ENCODE peak calls at places on chromosomes 11 and 22, in eight cellular contexts. D is endodermal cell; S is IMR-90; W is spleen; M is pancreas; E is right lobe of liver; Q is brain microvascular endothelial cell; O is CD8-positive, alpha-beta T cell. I is an unnamed sample.

GRCh38 chr11:9850224-9850895 is 186.5 kb downstream of the SWAP70 start:
- DNase-seq in D (no peak), S (peak; percentile 31), W (no peak), M (no peak), E (no peak), Q (no peak), O (no peak), I (no peak)

GRCh38 chr22:17565986-17566687 is 2.8 kb downstream of the SLC25A18 start:
- DNase-seq in D (no peak), S (no peak), W (no peak), M (no peak), E (no peak), Q (no peak), O (no peak), I (no peak)

GRCh38 chr11:41201156-41201555 is 258.3 kb downstream of the LRRC4C start:
- DNase-seq in D (peak; percentile 89), S (peak; percentile 0), W (no peak), M (no peak), E (no peak), Q (no peak), O (no peak), I (no peak)

GRCh38 chr11:34665077-34665835 is 44.4 kb downstream of the EHF start:
- DNase-seq in D (no peak), S (no peak), W (no peak), M (no peak), E (no peak), Q (no peak), O (no peak), I (no peak)

GRCh38 chr22:31488988-31489617 is 539 bp downstream of the EIF4ENIF1 start:
- DNase-seq in D (peak; percentile 77), S (peak; percentile 7), W (peak; percentile 92), M (peak; percentile 75), E (peak; percentile 63), Q (peak; percentile 9), O (no peak), I (no peak)

GRCh38 chr22:49965291-49966040 is 4.9 kb downstream of the PIM3 start:
- DNase-seq in D (no peak), S (no peak), W (peak; percentile 82), M (peak; percentile 57), E (peak; percentile 59), Q (no peak), O (peak; percentile 32), I (peak; percentile 67)

GRCh38 chr22:30947821-30948454 is 20.6 kb downstream of the MORC2 start:
- DNase-seq in D (no peak), S (peak; percentile 70), W (no peak), M (no peak), E (no peak), Q (peak; percentile 9), O (no peak), I (no peak)

GRCh38 chr11:1483445-1483961 is 3.1 kb downstream of the MOB2 start:
- DNase-seq in D (no peak), S (no peak), W (peak; percentile 49), M (peak; percentile 39), E (peak; percentile 31), Q (no peak), O (no peak), I (peak; percentile 87)

GRCh38 chr11:64553554-64554201 is 37.3 kb upstream of the SLC22A12 start:
- DNase-seq in D (peak; percentile 90), S (peak; percentile 22), W (peak; percentile 84), M (peak; percentile 91), E (peak; percentile 33), Q (peak; percentile 34), O (peak; percentile 39), I (peak; percentile 93)

GRCh38 chr22:50016988-50017700 is 4.6 kb upstream of the IL17REL start:
- DNase-seq in D (peak; percentile 39), S (no peak), W (peak; percentile 78), M (peak; percentile 49), E (no peak), Q (no peak), O (peak; percentile 62), I (peak; percentile 50)

GRCh38 chr11:61551630-61552029 is 29.2 kb downstream of the SYT7 start:
- DNase-seq in D (no peak), S (peak; percentile 50), W (no peak), M (no peak), E (no peak), Q (no peak), O (no peak), I (no peak)

GRCh38 chr11:123509737-123510578 is 79.9 kb downstream of the GRAMD1B start:
- DNase-seq in D (peak; percentile 90), S (peak; percentile 91), W (no peak), M (no peak), E (no peak), Q (peak; percentile 70), O (no peak), I (no peak)

GRCh38 chr22:43109921-43110443 is 568 bp upstream of the BIK start:
- DNase-seq in D (peak; percentile 79), S (no peak), W (no peak), M (no peak), E (no peak), Q (no peak), O (no peak), I (no peak)

GRCh38 chr11:65927904-65928397 is 8.7 kb downstream of the DRAP1 start:
- DNase-seq in D (no peak), S (no peak), W (peak; percentile 89), M (no peak), E (no peak), Q (no peak), O (peak; percentile 85), I (no peak)

GRCh38 chr22:30290679-30291333 is 1.5 kb upstream of the CASTOR1 start:
- DNase-seq in D (peak; percentile 73), S (peak; percentile 48), W (peak; percentile 87), M (peak; percentile 82), E (peak; percentile 88), Q (peak; percentile 56), O (no peak), I (peak; percentile 97)

GRCh38 chr11:32053151-32053550 is 37.7 kb upstream of the RCN1 start:
- DNase-seq in D (no peak), S (no peak), W (no peak), M (no peak), E (no peak), Q (no peak), O (no peak), I (no peak)

GRCh38 chr11:128207861-128208321 is 379.5 kb downstream of the ETS1 start:
- DNase-seq in D (no peak), S (peak; percentile 91), W (no peak), M (no peak), E (no peak), Q (peak; percentile 65), O (no peak), I (no peak)

GRCh38 chr11:119694334-119694733 is 34.7 kb downstream of the NECTIN1 start:
- DNase-seq in D (no peak), S (no peak), W (no peak), M (peak; percentile 73), E (peak; percentile 84), Q (no peak), O (no peak), I (no peak)

GRCh38 chr11:57427692-57428082 is 766 bp upstream of the SLC43A3 start:
- DNase-seq in D (no peak), S (peak; percentile 57), W (no peak), M (no peak), E (peak; percentile 75), Q (no peak), O (no peak), I (peak; percentile 94)

GRCh38 chr11:46695345-46696211 is 4.8 kb downstream of the ARHGAP1 start:
- DNase-seq in D (no peak), S (no peak), W (no peak), M (no peak), E (no peak), Q (no peak), O (no peak), I (no peak)

GRCh38 chr11:28343304-28344233 is 235.4 kb downstream of the METTL15 start:
- DNase-seq in D (peak; percentile 45), S (peak; percentile 95), W (no peak), M (no peak), E (no peak), Q (peak; percentile 80), O (no peak), I (no peak)
- TF ChIP-seq CTCF in D (no peak), S (no peak), W (no peak), M (no peak), E (no peak), Q (no peak), O (no peak), I (no peak)

GRCh38 chr22:46068908-46069481 is 81.3 kb upstream of the PPARA start:
- DNase-seq in D (no peak), S (peak; percentile 49), W (peak; percentile 71), M (peak; percentile 60), E (peak; percentile 55), Q (no peak), O (no peak), I (peak; percentile 71)
- H3K4me3 ChIP-seq in D (no peak overlapping the region), S (peak overlapping the region; percentile 81), W (peak overlapping the region; percentile 97), M (no peak overlapping the region), E (peak overlapping the region; percentile 84), Q (peak overlapping the region; percentile 69), O (peak overlapping the region; percentile 23), I (peak overlapping the region; percentile 80)

DNA sequence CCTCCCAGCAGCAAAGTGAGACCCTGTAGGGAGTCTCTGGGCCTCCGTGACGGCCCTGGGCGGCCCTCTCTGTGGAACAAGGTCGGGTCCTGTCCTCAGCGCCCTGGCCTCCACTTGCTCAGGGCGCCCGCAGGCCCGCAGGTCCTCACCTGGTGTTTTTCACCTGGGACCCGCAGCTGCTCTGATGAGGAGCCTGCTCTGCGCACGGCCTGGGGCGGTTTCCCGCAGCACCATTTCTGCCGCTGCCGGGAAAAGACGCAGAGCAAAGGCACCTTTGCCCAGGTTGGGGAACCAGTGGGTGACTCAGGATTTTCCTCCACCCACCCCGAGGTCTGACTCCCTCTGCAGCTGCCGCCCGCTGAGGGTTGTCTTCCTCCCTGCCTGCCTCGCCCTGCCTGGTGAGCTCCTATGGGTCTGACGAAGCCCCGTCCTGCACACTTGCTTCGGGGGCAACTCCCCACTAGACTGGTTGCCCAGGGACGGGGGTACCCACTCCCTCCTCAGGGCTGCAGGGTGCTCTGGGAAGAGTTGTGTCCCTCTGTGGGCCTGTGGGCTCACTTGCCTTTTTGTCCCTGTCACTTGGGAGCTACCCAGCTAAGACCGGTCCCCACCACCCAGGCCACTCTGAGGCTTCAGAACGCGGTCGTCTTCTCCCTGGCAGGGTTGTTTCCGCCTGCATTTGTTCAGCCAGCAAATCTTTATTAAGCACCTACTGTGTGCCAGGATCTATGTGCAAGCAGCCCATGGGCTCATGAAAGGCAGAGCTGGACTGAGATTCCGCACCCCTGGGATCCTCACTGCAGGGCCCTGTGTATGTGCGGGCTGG is 89.5 kb downstream of the KCNQ1 start:
- DNase-seq in D (no peak), S (no peak), W (peak; percentile 74), M (peak; percentile 57), E (peak; percentile 52), Q (no peak), O (no peak), I (peak; percentile 66)
- H3K27ac ChIP-seq in D (no peak overlapping the region), S (peak overlapping the region; percentile 16), W (no peak overlapping the region), M (no peak overlapping the region), E (no peak overlapping the region), Q (no peak overlapping the region), O (no peak overlapping the region), I (no peak overlapping the region)

DNA sequence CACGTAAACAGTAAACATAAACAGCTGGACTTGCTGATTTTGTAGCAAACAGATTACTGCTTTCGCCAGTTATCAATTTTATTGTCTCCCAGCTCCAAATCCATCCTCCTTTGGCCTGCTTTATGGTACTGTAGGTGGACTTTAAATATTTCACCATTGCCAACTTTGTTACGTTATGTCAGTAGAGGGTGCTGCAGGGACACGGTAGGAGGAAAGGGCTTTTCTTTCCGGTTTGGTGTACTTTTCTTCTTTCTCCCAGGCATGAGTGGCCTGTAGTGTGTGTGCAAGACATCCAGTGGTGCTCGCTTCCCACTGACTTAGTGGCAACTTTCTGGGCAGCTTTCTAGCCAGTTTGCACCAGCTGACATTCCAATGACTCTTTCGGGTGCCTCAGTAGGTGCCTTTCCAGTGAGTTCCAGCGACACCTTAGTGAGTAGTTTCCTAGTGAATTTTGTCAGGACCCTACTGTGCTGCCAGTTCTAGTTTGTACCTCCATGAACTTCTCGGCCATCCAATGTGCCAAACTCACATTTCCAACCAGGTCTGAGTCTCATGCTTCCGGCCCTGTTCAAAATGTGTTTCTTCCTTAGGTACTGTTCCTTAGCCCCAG is 267.6 kb upstream of the TENM4 start:
- DNase-seq in D (peak; percentile 74), S (peak; percentile 50), W (no peak), M (no peak), E (no peak), Q (peak; percentile 52), O (no peak), I (no peak)
- TF ChIP-seq CTCF in D (peak; percentile 88), S (peak; percentile 76), W (no peak), M (no peak), E (peak; percentile 57), Q (peak; percentile 71), O (no peak), I (no peak)

I was measured in sigmoid colon.